ENCODE peak calls at places on chromosome 17, in seven cellular contexts. T is HCT116, H is HepG2, N is H1, A is NT2/D1, Z is SK-N-SH, L is GM12878. W is an unnamed sample.

GRCh38 chr17:59838196-59838911 is 54.4 kb downstream of the TUBD1 start:
- DNase-seq in T (no peak), H (no peak), N (no peak), A (no peak), Z (no peak), L (no peak), W (no peak)

GRCh38 chr17:80367510-80367909 is 47.5 kb upstream of the ENDOV start:
- DNase-seq in T (no peak), H (no peak), N (no peak), A (no peak), Z (no peak), L (no peak), W (no peak)

GRCh38 chr17:50872710-50873424 is 6.7 kb upstream of the TOB1 start:
- DNase-seq in T (no peak), H (no peak), N (no peak), A (no peak), Z (no peak), L (no peak), W (no peak)

GRCh38 chr17:73045722-73046121 is 46.8 kb downstream of the SLC39A11 start:
- DNase-seq in T (no peak), H (no peak), N (no peak), A (no peak), Z (no peak), L (no peak), W (no peak)

GRCh38 chr17:42284566-42284965 is 3.7 kb upstream of the STAT5A start:
- DNase-seq in T (no peak), H (no peak), N (no peak), A (no peak), Z (no peak), L (no peak), W (no peak)

GRCh38 chr17:83179378-83179777 is 100.0 kb downstream of the METRNL start:
- DNase-seq in T (no peak), H (no peak), N (no peak), A (no peak), Z (no peak), L (no peak), W (no peak)

GRCh38 chr17:78527345-78527744 is 49.9 kb downstream of the DNAH17 start:
- DNase-seq in T (no peak), H (no peak), N (no peak), A (no peak), Z (no peak), L (no peak), W (no peak)

GRCh38 chr17:75587718-75588545 is at the start of gene MYO15B:
- DNase-seq in T (no peak), H (no peak), N (peak; percentile 87), A (no peak), Z (no peak), L (no peak), W (peak; percentile 43)

GRCh38 chr17:72946696-72947095 is 145.8 kb downstream of the SLC39A11 start:
- DNase-seq in T (no peak), H (no peak), N (no peak), A (no peak), Z (no peak), L (no peak), W (no peak)

GRCh38 chr17:77772461-77772897 is 186.0 kb upstream of the TNRC6C start:
- DNase-seq in T (peak; percentile 32), H (peak; percentile 56), N (peak; percentile 87), A (peak; percentile 64), Z (peak; percentile 85), L (no peak), W (peak; percentile 89)

GRCh38 chr17:68424861-68425260 is 32.4 kb downstream of the WIPI1 start:
- DNase-seq in T (no peak), H (no peak), N (peak; percentile 57), A (no peak), Z (no peak), L (no peak), W (no peak)

GRCh38 chr17:81514485-81514734 is 1.8 kb upstream of the ACTG1 start:
- DNase-seq in T (no peak), H (no peak), N (no peak), A (no peak), Z (no peak), L (no peak), W (no peak)

GRCh38 chr17:61330174-61331150 is 69.2 kb upstream of the TBX2 start:
- DNase-seq in T (no peak), H (no peak), N (no peak), A (no peak), Z (no peak), L (no peak), W (no peak)

GRCh38 chr17:80984749-80985148 is 6.9 kb upstream of the CHMP6 start:
- DNase-seq in T (peak; percentile 88), H (peak; percentile 68), N (no peak), A (peak; percentile 52), Z (no peak), L (no peak), W (no peak)

GRCh38 chr17:66290097-66290722 is 12.2 kb upstream of the PRKCA start:
- DNase-seq in T (no peak), H (peak; percentile 53), N (no peak), A (no peak), Z (peak; percentile 58), L (no peak), W (no peak)

GRCh38 chr17:80279895-80280294 is 19.2 kb downstream of the RNF213 start:
- DNase-seq in T (no peak), H (no peak), N (no peak), A (no peak), Z (peak; percentile 57), L (no peak), W (no peak)

GRCh38 chr17:64016248-64016784 is 4.1 kb downstream of the ICAM2 start:
- DNase-seq in T (no peak), H (no peak), N (peak; percentile 38), A (no peak), Z (peak; percentile 23), L (no peak), W (no peak)

GRCh38 chr17:67260051-67260987 is 15.3 kb upstream of the HELZ start:
- DNase-seq in T (no peak), H (peak; percentile 77), N (no peak), A (no peak), Z (no peak), L (no peak), W (no peak)

GRCh38 chr17:57215317-57215716 is 41.0 kb upstream of the MSI2 start:
- DNase-seq in T (no peak), H (no peak), N (no peak), A (no peak), Z (no peak), L (no peak), W (peak; percentile 22)

GRCh38 chr17:48542956-48543853 is 1.7 kb downstream of the HOXB2 start:
- DNase-seq in T (no peak), H (no peak), N (peak; percentile 84), A (no peak), Z (peak; percentile 66), L (no peak), W (peak; percentile 79)

GRCh38 chr17:4554441-4554996 is 665 bp downstream of the MYBBP1A start:
- DNase-seq in T (no peak), H (no peak), N (no peak), A (no peak), Z (no peak), L (no peak), W (no peak)
- TF ChIP-seq YY1 in T (no peak), H (no peak), N (no peak), A (no peak), Z (no peak), L (no peak), W (no peak)

GRCh38 chr17:40452921-40453378 is 9.7 kb downstream of the IGFBP4 start:
- DNase-seq in T (no peak), H (no peak), N (no peak), A (no peak), Z (no peak), L (no peak), W (no peak)
- TF ChIP-seq YY1 in T (no peak), H (no peak), N (no peak), A (no peak), Z (no peak), L (no peak), W (no peak)

GRCh38 chr17:17367931-17368330 is 64.8 kb downstream of the NT5M start:
- DNase-seq in T (no peak), H (no peak), N (no peak), A (no peak), Z (peak; percentile 5), L (no peak), W (no peak)
- TF ChIP-seq YY1 in T (no peak), H (no peak), N (no peak), A (no peak), Z (no peak), L (no peak), W (no peak)

GRCh38 chr17:8885968-8886674 is 18.6 kb upstream of the PIK3R6 start:
- DNase-seq in T (peak; percentile 76), H (no peak), N (no peak), A (no peak), Z (no peak), L (no peak), W (peak; percentile 28)
- TF ChIP-seq YY1 in T (no peak), H (no peak), N (no peak), A (no peak), Z (no peak), L (no peak), W (no peak)

GRCh38 chr17:7668482-7668881 is 17.8 kb downstream of the ATP1B2 start:
- DNase-seq in T (no peak), H (no peak), N (no peak), A (no peak), Z (no peak), L (no peak), W (no peak)

GRCh38 chr17:7674934-7675333 is 12.4 kb downstream of the TP53 start:
- DNase-seq in T (no peak), H (no peak), N (no peak), A (no peak), Z (no peak), L (no peak), W (no peak)

GRCh38 chr17:7676533-7676932 is 10.8 kb downstream of the TP53 start:
- DNase-seq in T (no peak), H (no peak), N (no peak), A (peak; percentile 55), Z (no peak), L (no peak), W (no peak)

GRCh38 chr17:7677388-7678067 is 9.8 kb downstream of the TP53 start:
- DNase-seq in T (no peak), H (no peak), N (no peak), A (peak; percentile 52), Z (no peak), L (no peak), W (no peak)

DNA sequence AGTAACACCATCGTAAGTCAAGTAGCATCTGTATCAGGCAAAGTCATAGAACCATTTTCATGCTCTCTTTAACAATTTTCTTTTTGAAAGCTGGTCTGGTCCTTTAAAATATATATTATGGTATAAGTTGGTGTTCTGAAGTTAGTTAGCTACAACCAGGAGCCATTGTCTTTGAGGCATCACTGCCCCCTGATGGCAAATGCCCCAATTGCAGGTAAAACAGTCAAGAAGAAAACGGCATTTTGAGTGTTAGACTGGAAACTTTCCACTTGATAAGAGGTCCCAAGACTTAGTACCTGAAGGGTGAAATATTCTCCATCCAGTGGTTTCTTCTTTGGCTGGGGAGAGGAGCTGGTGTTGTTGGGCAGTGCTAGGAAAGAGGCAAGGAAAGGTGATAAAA is 14.1 kb downstream of the TP53 start:
- DNase-seq in T (no peak), H (peak; percentile 27), N (peak; percentile 89), A (no peak), Z (no peak), L (peak; percentile 3), W (peak; percentile 36)
- TF ChIP-seq YY1 in T (no peak), H (no peak), N (no peak), A (no peak), Z (no peak), L (no peak), W (no peak)